ENCODE peak calls at places on chromosomes 13 and 19, in five cellular contexts. One of them, this sample, is unnamed.

GRCh38 chr19:41296323-41296935 is 13.5 kb upstream of the CCDC97 start:
- DNase-seq in spleen: no peak
- DNase-seq in neural crest cell: no peak
- DNase-seq in AG10803: no peak
- DNase-seq in tibial nerve: no peak
- DNase-seq in this sample: no peak

GRCh38 chr13:113013878-113014751 is 45.1 kb downstream of the MCF2L start:
- DNase-seq in spleen: no peak
- DNase-seq in neural crest cell: no peak
- DNase-seq in AG10803: no peak
- DNase-seq in tibial nerve: no peak
- DNase-seq in this sample: no peak

GRCh38 chr19:55605207-55605636 is 225 bp upstream of the ZNF865 start:
- DNase-seq in spleen: peak; percentile 99
- DNase-seq in neural crest cell: peak; percentile 99
- DNase-seq in AG10803: peak; percentile 92
- DNase-seq in tibial nerve: peak; percentile 90
- DNase-seq in this sample: peak; percentile 99

GRCh38 chr13:48600374-48601364 is 53.1 kb upstream of the CYSLTR2 start:
- DNase-seq in spleen: no peak
- DNase-seq in neural crest cell: no peak
- DNase-seq in AG10803: peak; percentile 40
- DNase-seq in tibial nerve: no peak
- DNase-seq in this sample: no peak

GRCh38 chr19:45187421-45188100 is 9.0 kb downstream of the BLOC1S3 start:
- DNase-seq in spleen: no peak
- DNase-seq in neural crest cell: no peak
- DNase-seq in AG10803: no peak
- DNase-seq in tibial nerve: no peak
- DNase-seq in this sample: no peak

GRCh38 chr13:20363604-20364003 is 131.5 kb upstream of the GJB6 start:
- DNase-seq in spleen: no peak
- DNase-seq in neural crest cell: no peak
- DNase-seq in AG10803: no peak
- DNase-seq in tibial nerve: no peak
- DNase-seq in this sample: no peak

GRCh38 chr19:38430931-38431330 is 2.6 kb upstream of the RYR1 start:
- DNase-seq in spleen: no peak
- DNase-seq in neural crest cell: no peak
- DNase-seq in AG10803: no peak
- DNase-seq in tibial nerve: no peak
- DNase-seq in this sample: no peak

GRCh38 chr13:61255035-61255796 is 160.4 kb downstream of the PCDH20 start:
- DNase-seq in spleen: no peak
- DNase-seq in neural crest cell: no peak
- DNase-seq in AG10803: no peak
- DNase-seq in tibial nerve: no peak
- DNase-seq in this sample: no peak

GRCh38 chr13:50518791-50519201 is 324.7 kb downstream of the DLEU7 start:
- DNase-seq in spleen: no peak
- DNase-seq in neural crest cell: no peak
- DNase-seq in AG10803: no peak
- DNase-seq in tibial nerve: no peak
- DNase-seq in this sample: no peak

GRCh38 chr13:104984296-104984818 is 1551.1 kb downstream of the EFNB2 start:
- DNase-seq in spleen: no peak
- DNase-seq in neural crest cell: no peak
- DNase-seq in AG10803: no peak
- DNase-seq in tibial nerve: peak; percentile 21
- DNase-seq in this sample: no peak

GRCh38 chr19:45147835-45148676 is 12.7 kb downstream of the NKPD1 start:
- DNase-seq in spleen: no peak
- DNase-seq in neural crest cell: no peak
- DNase-seq in AG10803: no peak
- DNase-seq in tibial nerve: no peak
- DNase-seq in this sample: no peak

GRCh38 chr13:32911506-32911905 is 104.7 kb upstream of the KL start:
- DNase-seq in spleen: no peak
- DNase-seq in neural crest cell: no peak
- DNase-seq in AG10803: peak; percentile 57
- DNase-seq in tibial nerve: no peak
- DNase-seq in this sample: no peak

GRCh38 chr13:53499551-53499950 is 470.9 kb downstream of the OLFM4 start:
- DNase-seq in spleen: no peak
- DNase-seq in neural crest cell: no peak
- DNase-seq in AG10803: no peak
- DNase-seq in tibial nerve: no peak
- DNase-seq in this sample: no peak

DNA sequence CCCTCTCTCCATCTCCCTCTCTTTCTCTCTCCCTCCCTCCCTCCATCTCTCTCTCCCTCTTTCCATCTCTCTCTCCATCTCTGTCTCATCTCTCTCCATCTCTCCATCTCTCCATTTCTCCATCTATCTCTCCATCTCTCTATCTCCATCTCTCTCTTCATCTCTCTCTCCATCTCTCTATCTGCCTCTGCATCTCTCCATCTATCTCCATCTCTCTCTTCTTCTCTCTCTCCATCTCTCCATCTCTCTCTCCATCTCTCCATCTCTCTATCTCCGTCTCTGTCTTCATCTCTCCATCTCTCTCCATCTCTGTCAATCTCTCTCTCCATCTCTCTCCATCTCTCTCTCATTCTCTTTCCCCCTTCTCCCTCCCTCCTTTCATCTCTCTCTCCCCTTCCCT is 56.1 kb upstream of the NFIC start:
- DNase-seq in spleen: no peak
- DNase-seq in neural crest cell: no peak
- DNase-seq in AG10803: no peak
- DNase-seq in tibial nerve: no peak
- DNase-seq in this sample: no peak
- TF ChIP-seq CTCF in spleen: no peak
- TF ChIP-seq CTCF in neural crest cell: no peak
- TF ChIP-seq CTCF in AG10803: no peak
- TF ChIP-seq CTCF in tibial nerve: no peak
- TF ChIP-seq CTCF in this sample: no peak

GRCh38 chr13:45941261-45941660 is 89.7 kb upstream of the SIAH3 start:
- DNase-seq in spleen: no peak
- DNase-seq in neural crest cell: no peak
- DNase-seq in AG10803: no peak
- DNase-seq in tibial nerve: no peak
- DNase-seq in this sample: no peak
- TF ChIP-seq CTCF in spleen: no peak
- TF ChIP-seq CTCF in neural crest cell: no peak
- TF ChIP-seq CTCF in AG10803: no peak
- TF ChIP-seq CTCF in tibial nerve: no peak
- TF ChIP-seq CTCF in this sample: no peak

DNA sequence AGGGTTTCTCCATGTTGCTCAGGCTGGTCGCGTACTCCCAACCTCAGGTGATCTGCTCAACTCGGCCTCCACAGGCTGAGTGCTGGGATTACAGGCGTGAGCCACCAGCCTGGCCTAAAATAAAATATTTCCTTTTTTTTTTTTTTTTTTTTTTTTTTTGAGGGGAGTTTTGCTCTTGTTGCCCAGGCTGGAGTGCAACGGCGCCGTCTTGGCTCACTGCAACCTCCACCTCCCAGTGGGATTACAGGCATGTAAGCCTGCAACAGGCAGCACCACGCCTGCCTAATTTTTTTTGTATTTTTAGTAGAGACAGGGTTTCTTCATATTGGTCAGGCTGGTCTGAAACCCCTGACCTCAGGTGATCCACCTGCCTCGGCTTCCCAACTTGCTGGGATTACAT is 4.9 kb downstream of the ZNF506 start:
- DNase-seq in spleen: no peak
- DNase-seq in neural crest cell: no peak
- DNase-seq in AG10803: no peak
- DNase-seq in tibial nerve: no peak
- DNase-seq in this sample: no peak
- TF ChIP-seq CTCF in spleen: no peak
- TF ChIP-seq CTCF in neural crest cell: no peak
- TF ChIP-seq CTCF in AG10803: no peak
- TF ChIP-seq CTCF in tibial nerve: no peak
- TF ChIP-seq CTCF in this sample: no peak

GRCh38 chr19:1465191-1466016 is 13.6 kb downstream of the C19orf25 start:
- DNase-seq in spleen: peak; percentile 82
- DNase-seq in neural crest cell: no peak
- DNase-seq in AG10803: peak; percentile 47
- DNase-seq in tibial nerve: no peak
- DNase-seq in this sample: no peak
- TF ChIP-seq CTCF in spleen: peak; percentile 59
- TF ChIP-seq CTCF in neural crest cell: peak; percentile 60
- TF ChIP-seq CTCF in AG10803: peak; percentile 47
- TF ChIP-seq CTCF in tibial nerve: peak; percentile 15
- TF ChIP-seq CTCF in this sample: peak; percentile 66